ENCODE peak calls at places on chromosomes 6 and 20, in seven cellular contexts. D, A, C, P, H, E and N are unnamed samples.

GRCh38 chr6:11486051-11486450 is 51.5 kb upstream of the TMEM170B start:
- DNase-seq in D (no peak), A (no peak), C (no peak), P (no peak), H (no peak), E (no peak), N (no peak)

GRCh38 chr6:43172127-43173007 is 1.3 kb downstream of the SRF start:
- DNase-seq in D (peak), A (peak), C (peak), P (peak), H (peak), E (no peak), N (peak)

GRCh38 chr20:19096847-19097246 is 115.6 kb upstream of the SLC24A3 start:
- DNase-seq in D (no peak), A (no peak), C (no peak), P (no peak), H (no peak), E (no peak), N (no peak)

GRCh38 chr20:58794510-58795180 is 56.1 kb downstream of the GNAS-AS1 start:
- DNase-seq in D (no peak), A (no peak), C (no peak), P (no peak), H (no peak), E (no peak), N (no peak)

GRCh38 chr20:47663354-47664067 is 121.8 kb downstream of the SULF2 start:
- DNase-seq in D (peak), A (peak), C (peak), P (peak), H (peak), E (no peak), N (peak)

GRCh38 chr20:52410746-52411317 is 219.3 kb upstream of the ZFP64 start:
- DNase-seq in D (no peak), A (no peak), C (no peak), P (no peak), H (no peak), E (no peak), N (no peak)

GRCh38 chr6:27019651-27020552 is 227.6 kb upstream of the PRSS16 start:
- DNase-seq in D (peak), A (peak), C (peak), P (peak), H (no peak), E (peak), N (peak)

GRCh38 chr20:51046021-51046985 is 23.4 kb upstream of the KCNG1 start:
- DNase-seq in D (no peak), A (no peak), C (no peak), P (no peak), H (no peak), E (no peak), N (no peak)

GRCh38 chr6:117028256-117028655 is 151.2 kb downstream of the RFX6 start:
- DNase-seq in D (no peak), A (no peak), C (no peak), P (no peak), H (no peak), E (no peak), N (no peak)

GRCh38 chr6:127459231-127459641 is at the start of gene KIAA0408:
- DNase-seq in D (peak), A (peak), C (peak), P (peak), H (no peak), E (no peak), N (peak)

DNA sequence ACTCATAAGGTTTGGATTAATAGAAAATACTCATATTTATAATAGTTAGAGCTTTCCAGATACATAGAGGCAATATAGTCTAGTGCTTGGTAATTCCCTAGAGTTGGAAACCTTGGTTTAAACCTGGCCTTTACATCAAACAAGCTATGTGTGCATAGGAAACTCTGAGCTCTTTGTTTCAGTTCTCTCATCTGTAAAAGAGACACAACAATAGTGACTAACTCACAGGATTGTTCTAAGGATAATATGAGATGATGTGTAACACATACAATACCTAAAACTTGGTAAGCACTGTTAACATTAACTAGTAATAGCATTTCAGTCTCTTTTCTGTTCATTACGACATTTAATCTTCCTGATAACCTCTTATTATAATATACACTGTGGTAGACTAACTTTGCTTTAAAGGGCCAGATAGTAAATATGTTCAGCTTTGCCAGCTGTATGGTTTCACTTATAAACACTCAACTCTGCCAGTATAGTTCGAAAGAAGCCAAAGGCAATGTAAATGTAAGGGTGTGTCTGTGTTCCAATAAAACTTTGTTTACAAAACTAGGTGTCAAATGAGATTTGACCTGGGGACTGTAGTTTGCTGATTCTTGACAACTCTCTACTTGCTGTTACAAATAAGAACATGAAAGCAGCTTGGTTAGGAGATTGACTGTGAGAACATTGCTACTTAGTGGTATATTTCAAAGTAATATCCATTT is 370.6 kb upstream of the FLRT3 start:
- DNase-seq in D (no peak), A (no peak), C (no peak), P (no peak), H (no peak), E (no peak), N (no peak)
- H3K4me3 ChIP-seq in D (no peak), A (no peak), C (no peak), P (no peak), H (no peak), E (no peak), N (no peak)

GRCh38 chr6:41222513-41222912 is 5.6 kb upstream of the TREML4 start:
- DNase-seq in D (no peak), A (no peak), C (no peak), P (no peak), H (no peak), E (no peak), N (no peak)
- TF ChIP-seq CTCF in D (no peak), A (no peak), C (no peak), P (no peak), H (no peak), E (no peak), N (no peak)

GRCh38 chr6:34514112-34514511 is 42.0 kb downstream of the SPDEF start:
- DNase-seq in D (no peak), A (peak), C (no peak), P (no peak), H (no peak), E (no peak), N (no peak)
- H3K4me3 ChIP-seq in D (no peak), A (no peak), C (no peak), P (no peak), H (no peak), E (no peak), N (no peak)

GRCh38 chr6:20211941-20212391 is 303 bp downstream of the MBOAT1 start:
- DNase-seq in D (no peak), A (no peak), C (peak), P (peak), H (no peak), E (no peak), N (peak)

GRCh38 chr6:20210158-20210557 is 2.1 kb downstream of the MBOAT1 start:
- DNase-seq in D (no peak), A (no peak), C (no peak), P (no peak), H (no peak), E (no peak), N (no peak)

GRCh38 chr6:20213271-20213798 is 1.1 kb upstream of the MBOAT1 start:
- DNase-seq in D (no peak), A (no peak), C (no peak), P (peak), H (no peak), E (no peak), N (no peak)

GRCh38 chr6:20211037-20211940 is 980 bp downstream of the MBOAT1 start:
- DNase-seq in D (no peak), A (no peak), C (peak), P (peak), H (no peak), E (no peak), N (peak)

GRCh38 chr6:20212392-20213111 is at the start of gene MBOAT1:
- DNase-seq in D (peak), A (peak), C (peak), P (peak), H (peak), E (peak), N (peak)
- TF ChIP-seq CTCF in D (no peak), A (no peak), C (peak), P (no peak), H (peak), E (no peak), N (no peak)

GRCh38 chr6:32943864-32944263 is 3.0 kb upstream of the HLA-DMB start:
- DNase-seq in D (no peak), A (no peak), C (no peak), P (no peak), H (no peak), E (no peak), N (no peak)
- H3K4me3 ChIP-seq in D (no peak), A (no peak), C (no peak), P (no peak), H (no peak), E (no peak), N (no peak)

GRCh38 chr20:34709836-34710567 is 5.9 kb downstream of the TP53INP2 start:
- DNase-seq in D (peak), A (peak), C (peak), P (peak), H (no peak), E (no peak), N (peak)
- TF ChIP-seq CTCF in D (no peak), A (no peak), C (no peak), P (no peak), H (peak), E (no peak), N (peak)

GRCh38 chr20:20463933-20464374 is 96.0 kb downstream of the INSM1 start:
- DNase-seq in D (no peak), A (no peak), C (no peak), P (no peak), H (no peak), E (no peak), N (no peak)
- H3K4me3 ChIP-seq in D (no peak), A (no peak), C (no peak), P (no peak), H (no peak), E (no peak), N (no peak)